ENCODE peak calls at places on chromosomes 13 and 19, in seven cellular contexts. R is aorta, U is thoracic aorta, Q is right lobe of liver, Y is substantia nigra, I is neuronal stem cell, A is SJSA1. S is an unnamed sample.

GRCh38 chr19:1284293-1284978 is 1.2 kb upstream of the EFNA2 start:
- DNase-seq in R (no peak), A (no peak), U (no peak), I (no peak), Y (no peak), Q (no peak), S (no peak)

GRCh38 chr13:74062933-74063332 is 71.3 kb downstream of the KLF12 start:
- DNase-seq in Y (peak), A (no peak), I (no peak), U (peak), Q (peak), R (peak), S (no peak)

GRCh38 chr13:113110048-113110851 is 4.7 kb downstream of the F7 start:
- DNase-seq in I (no peak), A (no peak), R (peak), U (no peak), Q (peak), Y (no peak), S (no peak)

GRCh38 chr13:94988654-94989053 is 276.3 kb upstream of the SOX21 start:
- DNase-seq in I (no peak), U (no peak), R (no peak), A (no peak), Q (no peak), Y (no peak), S (no peak)

GRCh38 chr13:74708629-74709028 is 574.4 kb upstream of the KLF12 start:
- DNase-seq in U (no peak), Y (no peak), I (no peak), A (no peak), Q (no peak), R (no peak), S (no peak)

GRCh38 chr19:2800506-2800905 is 15.2 kb downstream of the THOP1 start:
- DNase-seq in Y (no peak), Q (no peak), U (no peak), I (no peak), A (no peak), R (no peak), S (no peak)

GRCh38 chr13:77028202-77028601 is 1.2 kb upstream of the FBXL3 start:
- DNase-seq in A (no peak), Y (no peak), Q (no peak), U (no peak), I (no peak), R (peak), S (no peak)

GRCh38 chr13:101449971-101450748 is 2.3 kb upstream of the ITGBL1 start:
- DNase-seq in I (no peak), A (no peak), R (no peak), U (no peak), Y (no peak), Q (no peak), S (peak)

GRCh38 chr19:57241181-57241580 is 749 bp downstream of the ZNF805 start:
- DNase-seq in A (no peak), U (no peak), I (no peak), R (no peak), Q (no peak), Y (no peak), S (no peak)

GRCh38 chr19:36417752-36418286 is 625 bp downstream of the ZFP82 start:
- DNase-seq in A (no peak), Q (peak), R (peak), Y (peak), I (no peak), U (no peak), S (peak)

GRCh38 chr19:3570619-3571018 is 2.1 kb upstream of the HMG20B start:
- DNase-seq in A (no peak), U (no peak), I (no peak), Q (no peak), Y (peak), R (no peak), S (no peak)

GRCh38 chr19:12969292-12969988 is at the start of gene DAND5:
- DNase-seq in R (no peak), A (no peak), Y (peak), I (no peak), U (no peak), Q (no peak), S (no peak)
- H3K27ac ChIP-seq in R (no peak), A (no peak), Y (peak), I (no peak), U (no peak), Q (no peak), S (no peak)

GRCh38 chr13:33784738-33785137 is 33.2 kb upstream of the RFC3 start:
- DNase-seq in A (no peak), Y (no peak), R (no peak), I (no peak), Q (no peak), U (no peak), S (no peak)

GRCh38 chr13:33789067-33789606 is 28.8 kb upstream of the RFC3 start:
- DNase-seq in R (no peak), A (no peak), Q (no peak), I (no peak), U (no peak), Y (no peak), S (no peak)

GRCh38 chr13:33782631-33783030 is 35.3 kb upstream of the RFC3 start:
- DNase-seq in U (no peak), A (no peak), I (no peak), Y (no peak), R (no peak), Q (no peak), S (no peak)

GRCh38 chr13:33787051-33787591 is 30.8 kb upstream of the RFC3 start:
- DNase-seq in A (no peak), Q (no peak), Y (no peak), U (no peak), R (no peak), I (no peak), S (peak)

DNA sequence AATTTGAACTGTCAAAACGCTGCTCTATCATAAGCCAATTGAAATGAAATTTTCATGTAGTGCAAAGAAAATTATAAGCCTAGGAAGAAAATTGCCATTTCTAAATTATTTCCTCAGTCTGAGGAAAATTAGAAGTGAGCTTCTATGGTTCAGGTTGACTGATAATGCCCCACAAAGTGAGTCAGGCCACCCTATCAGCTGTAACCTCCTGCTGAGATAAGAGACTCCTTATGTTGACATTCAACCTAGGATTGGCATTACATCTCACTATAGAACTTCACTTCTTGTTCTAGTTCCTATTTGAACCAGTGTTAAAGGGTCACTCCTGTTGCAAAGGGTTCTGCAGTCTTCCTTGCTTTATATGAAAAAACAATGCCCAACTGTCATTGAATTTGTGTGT is 32.6 kb upstream of the RFC3 start:
- DNase-seq in Q (no peak), Y (no peak), R (no peak), U (no peak), A (no peak), I (no peak), S (no peak)
- H3K27ac ChIP-seq in Q (no peak), Y (no peak), R (no peak), U (no peak), A (no peak), I (no peak), S (no peak)

DNA sequence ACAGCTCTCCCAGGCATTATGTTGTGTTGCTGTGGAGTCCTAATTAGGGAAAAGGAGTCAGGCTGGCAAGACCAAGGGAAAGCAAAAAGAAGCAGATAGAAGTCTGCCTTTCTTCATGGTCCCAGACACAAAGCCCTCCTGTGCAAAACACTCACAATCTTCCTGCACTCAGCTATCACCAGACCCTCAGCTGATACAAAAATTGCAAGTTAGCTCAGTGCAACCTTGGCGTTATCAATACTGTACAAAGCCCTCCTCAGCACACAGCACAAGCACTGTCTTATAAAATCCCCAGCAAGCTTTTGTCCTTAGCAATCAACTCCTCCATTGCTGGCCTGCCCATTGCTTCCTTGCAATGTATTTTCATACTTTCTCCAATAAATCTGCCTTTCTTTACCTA is 3.2 kb downstream of the OR7C2 start:
- DNase-seq in A (no peak), I (no peak), Q (no peak), U (no peak), R (no peak), Y (no peak), S (peak)
- H3K27ac ChIP-seq in A (no peak), I (no peak), Q (no peak), U (no peak), R (no peak), Y (no peak), S (no peak)

GRCh38 chr19:17406887-17407196 is 1.4 kb upstream of the BST2 start:
- DNase-seq in U (no peak), Y (no peak), Q (no peak), I (no peak), A (no peak), R (no peak), S (peak)
- H3K27ac ChIP-seq in U (peak), Y (peak), Q (peak), I (no peak), A (no peak), R (no peak), S (no peak)

GRCh38 chr19:45499196-45500180 is 1.2 kb downstream of the PPM1N start:
- DNase-seq in Q (peak), A (no peak), R (peak), Y (no peak), I (peak), U (no peak), S (no peak)
- H3K27ac ChIP-seq in Q (no peak), A (no peak), R (no peak), Y (no peak), I (no peak), U (no peak), S (no peak)

GRCh38 chr19:13036366-13036976 is 41.2 kb downstream of the NFIX start:
- DNase-seq in I (no peak), A (peak), U (no peak), Y (no peak), Q (peak), R (peak), S (no peak)
- H3K27ac ChIP-seq in I (no peak), A (peak), U (peak), Y (peak), Q (no peak), R (peak), S (no peak)

GRCh38 chr19:35248310-35249145 is at the start of gene LSR:
- DNase-seq in Y (no peak), R (peak), Q (peak), U (no peak), A (peak), I (peak), S (peak)
- H3K27ac ChIP-seq in Y (no peak), R (no peak), Q (peak), U (peak), A (no peak), I (peak), S (peak)

DNA sequence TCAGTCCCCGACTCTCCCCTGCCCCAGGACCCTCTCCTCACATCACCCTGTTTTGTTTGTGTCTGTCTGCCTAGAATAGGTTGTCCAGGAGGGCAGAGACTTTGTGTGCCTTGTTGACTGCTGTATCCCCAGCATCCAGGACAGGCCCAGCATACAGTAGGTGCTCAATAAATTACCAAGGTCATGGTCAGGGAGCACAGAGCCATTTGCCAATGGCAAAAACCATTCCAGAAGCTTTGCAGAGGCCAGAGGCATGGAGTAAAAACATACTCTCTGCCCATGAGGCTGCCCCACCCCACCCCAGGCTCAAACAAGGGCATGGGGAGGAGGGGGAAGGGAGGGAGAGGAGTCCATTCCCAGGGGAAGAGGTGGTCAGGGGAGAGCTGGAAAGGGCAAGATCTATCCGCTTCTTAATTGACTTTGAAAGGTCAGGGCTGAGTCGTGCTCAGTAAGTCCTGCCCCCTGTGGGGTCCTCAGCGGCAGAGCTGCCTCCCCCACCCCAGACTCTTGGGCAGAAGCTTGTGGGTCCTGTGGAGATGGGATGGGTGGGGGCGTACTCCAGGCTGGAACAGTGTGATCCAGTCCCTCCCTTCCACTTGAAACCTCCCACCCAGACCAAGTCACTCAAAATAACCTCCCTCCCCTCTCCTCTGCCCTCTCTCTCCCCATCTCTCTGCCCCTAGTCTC is 4.4 kb downstream of the GPR4 start:
- DNase-seq in R (no peak), Q (no peak), I (no peak), U (no peak), Y (no peak), A (no peak), S (no peak)
- H3K27ac ChIP-seq in R (no peak), Q (no peak), I (no peak), U (no peak), Y (no peak), A (no peak), S (no peak)